ENCODE peak calls at places on chromosomes 13 and 19, in five cellular contexts. L is mucosa of descending colon, Z is H1, F is MM.1S, J is gastrocnemius medialis. W is an unnamed sample. For H3K9me3, the result is how much of the 10 kb centered on the place peaks cover.

GRCh38 chr19:54114340-54114826 is 1.1 kb downstream of the TFPT start:
- DNase-seq in J (no peak), L (peak), Z (peak), F (no peak), W (peak)

GRCh38 chr13:76982051-76982450 is 9.8 kb upstream of the CLN5 start:
- DNase-seq in Z (no peak), J (no peak), F (no peak), L (no peak), W (no peak)

GRCh38 chr13:113493315-113493951 is 2.9 kb upstream of the DCUN1D2 start:
- DNase-seq in J (no peak), L (no peak), F (peak), Z (no peak), W (no peak)

GRCh38 chr19:29378543-29379105 is 147.2 kb upstream of the VSTM2B start:
- DNase-seq in F (no peak), J (no peak), Z (peak), L (no peak), W (no peak)

GRCh38 chr19:20470345-20471119 is 95.0 kb downstream of the ZNF737 start:
- DNase-seq in F (no peak), L (no peak), Z (no peak), J (no peak), W (no peak)

GRCh38 chr13:99215466-99215865 is 14.8 kb downstream of the UBAC2 start:
- DNase-seq in F (no peak), L (no peak), Z (no peak), J (no peak), W (no peak)

GRCh38 chr19:12783226-12783848 is 7.9 kb upstream of the JUNB start:
- DNase-seq in Z (no peak), J (no peak), L (no peak), F (no peak), W (no peak)

GRCh38 chr19:5997371-5997770 is 19.4 kb upstream of the RANBP3 start:
- DNase-seq in Z (peak), L (no peak), F (no peak), J (no peak), W (no peak)

GRCh38 chr13:49859568-49859967 is 67.1 kb upstream of the KPNA3 start:
- DNase-seq in F (no peak), Z (no peak), J (no peak), L (no peak), W (no peak)

GRCh38 chr13:41268764-41269163 is 5.4 kb upstream of the MTRF1 start:
- DNase-seq in Z (no peak), L (no peak), F (no peak), J (no peak), W (peak)

GRCh38 chr13:33280923-33281322 is 4.6 kb downstream of the STARD13 start:
- DNase-seq in L (no peak), J (no peak), Z (no peak), F (no peak), W (no peak)

GRCh38 chr19:57992841-57993240 is 9.8 kb downstream of the ZNF606 start:
- DNase-seq in Z (no peak), F (no peak), L (no peak), J (no peak), W (no peak)
- H3K9me3 ChIP-seq in Z (under half), F (under half), L (half or more), J (under half), W (under half)

GRCh38 chr13:80139196-80139595 is 201.7 kb downstream of the SPRY2 start:
- DNase-seq in F (no peak), L (no peak), J (no peak), Z (no peak), W (no peak)

GRCh38 chr13:80137994-80138393 is 202.9 kb downstream of the SPRY2 start:
- DNase-seq in Z (no peak), J (no peak), F (no peak), L (no peak), W (no peak)

GRCh38 chr13:80144493-80144892 is 196.4 kb downstream of the SPRY2 start:
- DNase-seq in F (no peak), J (no peak), Z (no peak), L (no peak), W (no peak)

GRCh38 chr13:80145291-80145690 is 195.6 kb downstream of the SPRY2 start:
- DNase-seq in J (no peak), F (no peak), L (no peak), Z (no peak), W (no peak)

DNA sequence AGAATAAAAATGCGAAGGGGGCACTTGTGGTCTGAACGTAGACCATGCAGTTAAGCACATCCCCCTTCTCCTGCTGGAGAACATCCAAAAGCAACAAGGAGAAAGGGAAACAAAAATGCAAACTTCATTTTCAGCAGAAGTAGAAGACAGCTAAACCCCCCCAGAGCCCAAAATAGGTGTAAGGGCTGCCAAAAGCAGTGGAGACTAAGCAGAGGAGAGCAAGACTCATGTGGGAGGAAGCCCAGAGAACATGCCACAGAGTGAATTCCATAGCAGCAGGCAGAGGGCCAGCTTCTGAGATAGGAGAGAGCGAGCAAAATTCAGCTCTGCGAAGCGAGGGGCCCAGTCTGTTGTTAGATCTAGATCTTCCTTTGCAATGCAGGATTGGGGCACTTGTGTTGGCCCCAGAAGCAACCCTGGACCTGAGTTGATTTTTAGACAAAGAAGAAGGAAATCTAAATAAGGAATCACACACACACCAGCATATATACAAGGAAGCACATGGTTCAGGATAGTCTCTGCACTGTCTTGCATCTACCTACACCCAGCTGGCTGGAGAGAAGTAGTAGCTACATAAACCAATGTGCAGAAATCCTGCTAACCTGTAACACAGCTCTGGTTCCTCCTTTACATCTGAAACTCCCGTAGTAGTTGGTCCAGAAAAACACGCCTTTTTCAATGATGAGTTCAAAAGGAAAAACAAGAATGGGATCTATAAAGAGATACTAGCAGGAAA is 199.6 kb downstream of the SPRY2 start:
- DNase-seq in F (no peak), J (no peak), Z (no peak), L (no peak), W (no peak)
- H3K4me3 ChIP-seq in F (no peak), J (no peak), Z (no peak), L (no peak), W (no peak)

GRCh38 chr19:35248310-35249145 is at the start of gene LSR:
- DNase-seq in J (no peak), L (peak), Z (peak), F (peak), W (peak)
- TF ChIP-seq CTCF in J (no peak), L (no peak), Z (no peak), F (peak), W (peak)

DNA sequence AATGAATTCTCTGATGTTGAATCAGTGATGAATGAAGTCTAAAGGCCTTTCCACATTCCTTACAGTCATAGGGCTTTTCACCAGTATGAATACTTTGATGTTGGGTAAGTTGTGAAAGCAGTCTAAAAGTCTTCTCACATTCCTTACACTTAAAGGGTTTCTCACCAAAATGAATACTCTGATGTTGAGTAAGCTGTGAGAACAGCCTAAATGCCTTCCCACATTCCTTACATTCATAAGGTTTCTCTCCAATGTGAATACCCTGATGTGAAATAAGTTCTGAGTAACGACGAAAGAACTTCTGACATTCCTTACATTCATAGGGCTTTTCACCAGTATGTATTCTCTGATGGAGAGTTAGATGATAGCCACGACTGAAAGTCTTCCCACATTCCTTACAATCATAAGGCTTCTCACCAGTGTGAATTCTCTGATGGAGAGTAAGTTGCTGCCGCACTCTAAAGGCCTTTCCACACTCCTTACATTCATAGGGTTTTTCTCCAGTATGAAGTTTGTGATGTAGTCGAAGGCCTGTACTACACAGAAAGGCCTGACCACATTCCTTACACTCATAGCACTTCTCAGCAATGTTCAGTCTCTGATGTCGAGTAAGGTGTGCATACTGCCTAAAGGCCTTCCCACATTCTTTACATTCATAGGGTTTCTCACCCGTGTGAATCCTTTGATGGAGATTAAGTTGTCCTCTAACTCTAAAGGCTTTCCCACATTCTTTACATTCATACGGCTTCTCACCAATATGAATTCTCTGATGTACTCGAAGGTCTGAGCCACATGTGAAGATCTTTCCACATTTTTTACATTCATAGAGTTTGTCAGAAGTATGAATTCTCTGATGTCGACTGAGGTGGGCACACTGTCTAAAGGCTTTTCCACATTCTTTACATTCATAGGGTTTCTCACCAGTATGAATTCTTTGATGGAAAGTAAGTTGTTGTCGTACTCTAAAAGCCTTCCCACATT is 19.9 kb downstream of the ZFP30 start:
- DNase-seq in Z (no peak), F (no peak), J (no peak), L (no peak), W (no peak)
- H3K9me3 ChIP-seq in Z (under half), F (under half), J (under half), L (half or more), W (under half)

DNA sequence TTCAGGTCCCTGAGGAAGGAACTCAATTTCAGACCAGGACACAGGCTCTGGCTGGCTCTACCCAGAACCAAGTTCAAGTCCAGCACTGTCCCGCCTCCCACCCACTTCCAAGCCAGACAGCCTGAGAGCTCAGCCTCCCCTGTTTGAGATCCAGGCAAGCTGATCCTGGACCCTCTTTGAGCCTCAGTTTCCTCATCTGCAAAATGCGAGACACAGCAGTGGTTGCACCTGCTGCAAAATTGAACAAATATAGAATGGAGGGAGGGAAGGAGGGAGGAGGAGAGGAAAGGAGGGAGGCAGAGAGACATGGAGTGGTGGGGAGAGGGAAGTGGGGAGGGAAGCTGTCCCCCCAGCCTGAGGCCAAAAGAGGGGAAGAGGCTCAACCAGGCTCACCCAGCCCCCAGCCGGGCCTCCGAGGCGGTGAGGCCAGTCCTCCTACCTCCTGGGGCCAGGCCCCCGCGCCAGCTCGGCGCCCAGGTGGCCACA is 721 bp downstream of the TMEM221 start:
- DNase-seq in Z (no peak), F (no peak), L (no peak), J (no peak), W (no peak)
- H3K4me3 ChIP-seq in Z (peak), F (no peak), L (no peak), J (no peak), W (no peak)

GRCh38 chr19:7415163-7415856 is 66.6 kb downstream of the ARHGEF18 start:
- DNase-seq in L (no peak), J (no peak), F (no peak), Z (no peak), W (no peak)

GRCh38 chr19:7418575-7418974 is 69.8 kb downstream of the ARHGEF18 start:
- DNase-seq in J (no peak), F (no peak), Z (no peak), L (no peak), W (no peak)

GRCh38 chr19:7413629-7414028 is 64.9 kb downstream of the ARHGEF18 start:
- DNase-seq in Z (no peak), L (no peak), F (no peak), J (no peak), W (no peak)

GRCh38 chr19:7417671-7418324 is 69.1 kb downstream of the ARHGEF18 start:
- DNase-seq in L (no peak), Z (no peak), F (no peak), J (no peak), W (no peak)

DNA sequence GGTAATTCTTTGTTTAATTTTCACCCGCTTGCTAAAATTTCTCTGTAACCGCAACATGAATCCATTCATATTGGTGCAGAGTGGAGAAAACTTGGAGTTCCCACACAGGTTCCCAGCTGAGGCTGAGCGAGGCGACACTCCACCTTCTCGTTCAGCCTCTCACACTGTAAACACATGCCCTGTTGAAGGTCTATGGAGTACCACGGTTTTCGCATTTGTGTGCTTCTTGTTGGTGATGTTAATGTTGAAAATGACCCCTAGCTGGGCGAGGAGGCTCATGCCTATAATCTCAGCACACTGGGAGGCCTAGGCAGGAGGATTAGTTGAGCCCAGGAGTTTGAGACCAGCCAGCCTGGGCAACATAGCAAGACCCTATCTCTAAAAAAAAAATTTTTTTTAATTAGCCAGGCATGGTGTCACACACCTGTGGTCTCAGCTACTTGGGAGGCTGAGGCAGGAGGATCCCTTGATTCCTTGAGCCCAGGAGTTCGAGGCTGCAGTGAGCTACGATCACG is 67.2 kb downstream of the ARHGEF18 start:
- DNase-seq in J (no peak), L (no peak), F (no peak), Z (no peak), W (no peak)
- TF ChIP-seq CTCF in J (no peak), L (no peak), F (no peak), Z (no peak), W (no peak)

GRCh38 chr13:110936519-110936918 is 21.6 kb upstream of the ANKRD10 start:
- DNase-seq in J (no peak), F (no peak), Z (no peak), L (no peak), W (no peak)
- H3K9me3 ChIP-seq in J (under half), F (under half), Z (under half), L (under half), W (under half)

DNA sequence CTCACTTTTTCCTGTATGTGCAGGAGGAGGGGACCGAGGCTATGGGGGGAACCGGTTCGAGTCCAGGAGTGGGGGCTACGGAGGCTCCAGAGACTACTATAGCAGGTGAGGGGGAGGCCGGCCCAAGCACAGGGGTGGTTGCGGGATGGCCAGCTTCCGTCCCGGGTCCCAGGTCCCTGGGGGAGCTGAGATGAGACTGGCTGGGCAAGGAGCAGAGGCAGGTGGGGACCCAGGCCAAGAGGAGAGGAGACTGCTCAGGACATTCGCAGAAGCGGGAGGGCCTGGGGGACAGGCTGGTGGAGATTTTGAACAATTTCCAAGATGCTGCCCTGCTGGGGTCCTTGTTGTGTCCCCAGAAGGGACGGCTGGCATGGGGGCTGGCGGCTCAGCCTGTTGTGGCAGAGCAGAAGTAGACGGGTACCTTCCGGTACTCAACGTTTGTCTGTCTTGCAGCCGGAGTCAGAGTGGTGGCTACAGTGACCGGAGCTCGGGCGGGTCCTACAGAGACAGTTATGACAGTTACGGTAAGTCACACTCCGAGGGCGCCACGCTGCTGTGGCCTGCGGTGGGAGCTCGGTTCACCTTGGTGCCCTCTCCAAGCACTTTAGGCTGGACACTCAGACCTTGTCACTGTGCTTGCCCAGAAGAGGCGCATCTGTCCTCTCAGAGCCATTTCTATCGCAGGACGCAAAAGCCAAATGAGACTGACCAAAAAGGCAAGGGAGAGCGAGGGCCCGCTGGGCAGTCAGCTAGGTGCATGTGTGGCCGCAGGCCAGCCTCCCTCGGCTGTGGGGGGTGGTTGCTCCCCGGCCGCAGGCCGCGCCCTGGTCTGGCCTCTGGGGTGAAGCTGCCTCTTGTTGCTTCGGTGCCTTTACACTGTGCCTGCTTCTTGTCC is 2.6 kb downstream of the CIRBP start:
- DNase-seq in F (no peak), J (no peak), Z (no peak), L (no peak), W (no peak)
- H3K4me3 ChIP-seq in F (no peak), J (peak), Z (no peak), L (no peak), W (peak)

DNA sequence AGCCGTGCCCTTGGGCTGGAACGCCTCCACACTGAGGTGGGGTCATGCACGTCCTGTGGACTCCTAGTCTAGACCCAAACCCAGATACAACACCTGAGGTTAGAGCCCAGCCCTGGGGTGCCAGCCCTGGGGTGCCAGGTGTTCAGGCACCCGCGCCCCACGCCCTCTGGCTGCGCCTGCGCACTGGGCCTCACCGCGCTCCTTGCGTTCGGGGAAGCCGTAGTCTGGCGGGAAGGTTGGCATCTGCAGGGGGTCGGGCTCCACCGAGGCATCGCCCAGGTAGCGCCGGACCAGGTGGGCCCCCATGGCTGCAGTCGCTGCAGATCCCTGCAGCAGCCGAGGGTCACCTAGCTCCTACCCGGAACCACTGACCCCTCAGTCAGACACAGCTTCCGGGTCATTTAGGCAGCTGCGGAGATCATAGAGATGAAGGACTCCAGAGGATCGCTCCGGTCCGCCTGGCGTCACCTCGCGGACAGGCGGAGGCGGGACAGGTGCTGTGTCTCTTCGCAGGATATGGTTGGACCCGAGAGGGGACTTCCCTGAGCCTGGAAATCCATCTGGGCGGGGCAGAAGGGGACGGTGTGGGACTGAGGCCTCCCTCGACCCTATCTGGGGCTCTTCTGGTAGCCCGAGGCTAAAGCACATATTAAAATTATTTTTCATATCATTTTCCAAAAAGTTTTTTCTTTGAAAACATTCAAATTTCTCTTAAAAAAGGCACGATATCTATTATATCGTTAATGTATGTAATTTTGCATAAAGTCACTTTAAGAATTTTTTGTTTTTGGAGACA is at the start of gene NDUFB7:
- DNase-seq in J (peak), F (peak), Z (peak), L (peak), W (peak)
- TF ChIP-seq CTCF in J (peak), F (peak), Z (peak), L (peak), W (peak)

W was measured in OCI-LY7.